ENCODE peak calls at places on chromosome 13, in eight cellular contexts. One of them, this sample, is unnamed.
A peak's percentile ranks its signal among the peaks of the same experiment; 100 is the strongest.

GRCh38 chr13:28792992-28793391 is 27.1 kb upstream of the MTUS2 start:
- DNase-seq in heart left ventricle: no peak
- DNase-seq in A549: no peak
- DNase-seq in astrocyte of the spinal cord: peak; percentile 65
- DNase-seq in left ventricle myocardium inferior: no peak
- DNase-seq in MM.1S: no peak
- DNase-seq in BE2C: no peak
- DNase-seq in ovary: no peak
- DNase-seq in this sample: peak; percentile 76

GRCh38 chr13:24271611-24272451 is 37.5 kb upstream of the C1QTNF9 start:
- DNase-seq in MM.1S: no peak
- DNase-seq in heart left ventricle: peak; percentile 80
- DNase-seq in astrocyte of the spinal cord: peak; percentile 84
- DNase-seq in ovary: peak; percentile 93
- DNase-seq in A549: no peak
- DNase-seq in left ventricle myocardium inferior: peak; percentile 75
- DNase-seq in BE2C: no peak
- DNase-seq in this sample: peak; percentile 77

GRCh38 chr13:31476266-31476665 is 263.1 kb upstream of the RXFP2 start:
- DNase-seq in MM.1S: no peak
- DNase-seq in left ventricle myocardium inferior: no peak
- DNase-seq in BE2C: no peak
- DNase-seq in heart left ventricle: no peak
- DNase-seq in astrocyte of the spinal cord: peak; percentile 79
- DNase-seq in A549: no peak
- DNase-seq in ovary: no peak
- DNase-seq in this sample: peak; percentile 72

GRCh38 chr13:74142257-74142656 is 8.1 kb upstream of the KLF12 start:
- DNase-seq in left ventricle myocardium inferior: no peak
- DNase-seq in A549: no peak
- DNase-seq in ovary: no peak
- DNase-seq in astrocyte of the spinal cord: no peak
- DNase-seq in BE2C: no peak
- DNase-seq in MM.1S: no peak
- DNase-seq in heart left ventricle: no peak
- DNase-seq in this sample: no peak

GRCh38 chr13:108036411-108036810 is 178.9 kb downstream of the LIG4 start:
- DNase-seq in astrocyte of the spinal cord: no peak
- DNase-seq in MM.1S: no peak
- DNase-seq in ovary: no peak
- DNase-seq in BE2C: no peak
- DNase-seq in heart left ventricle: no peak
- DNase-seq in left ventricle myocardium inferior: no peak
- DNase-seq in A549: no peak
- DNase-seq in this sample: no peak

GRCh38 chr13:27770809-27771208 is 21.5 kb upstream of the GSX1 start:
- DNase-seq in A549: peak; percentile 46
- DNase-seq in BE2C: no peak
- DNase-seq in ovary: no peak
- DNase-seq in left ventricle myocardium inferior: no peak
- DNase-seq in heart left ventricle: no peak
- DNase-seq in MM.1S: peak; percentile 52
- DNase-seq in astrocyte of the spinal cord: no peak
- DNase-seq in this sample: peak; percentile 35

GRCh38 chr13:79679334-79679733 is 198.4 kb downstream of the NDFIP2 start:
- DNase-seq in heart left ventricle: peak; percentile 67
- DNase-seq in left ventricle myocardium inferior: peak; percentile 51
- DNase-seq in BE2C: peak; percentile 88
- DNase-seq in ovary: peak; percentile 77
- DNase-seq in A549: peak; percentile 69
- DNase-seq in MM.1S: peak; percentile 62
- DNase-seq in astrocyte of the spinal cord: peak; percentile 77
- DNase-seq in this sample: peak; percentile 82

GRCh38 chr13:30504081-30504480 is 38.3 kb upstream of the HMGB1 start:
- DNase-seq in BE2C: no peak
- DNase-seq in left ventricle myocardium inferior: no peak
- DNase-seq in ovary: no peak
- DNase-seq in heart left ventricle: no peak
- DNase-seq in astrocyte of the spinal cord: no peak
- DNase-seq in MM.1S: peak; percentile 52
- DNase-seq in A549: no peak
- DNase-seq in this sample: peak; percentile 36

GRCh38 chr13:58097831-58098230 is 466.3 kb downstream of the PCDH17 start:
- DNase-seq in astrocyte of the spinal cord: peak; percentile 54
- DNase-seq in MM.1S: no peak
- DNase-seq in A549: no peak
- DNase-seq in ovary: no peak
- DNase-seq in left ventricle myocardium inferior: no peak
- DNase-seq in heart left ventricle: no peak
- DNase-seq in BE2C: no peak
- DNase-seq in this sample: no peak

GRCh38 chr13:81609335-81609734 is 1268.4 kb upstream of the SPRY2 start:
- DNase-seq in left ventricle myocardium inferior: no peak
- DNase-seq in MM.1S: no peak
- DNase-seq in A549: no peak
- DNase-seq in astrocyte of the spinal cord: no peak
- DNase-seq in BE2C: no peak
- DNase-seq in heart left ventricle: no peak
- DNase-seq in ovary: no peak
- DNase-seq in this sample: no peak

GRCh38 chr13:69857188-69857821 is 250.3 kb upstream of the ATXN8OS start:
- DNase-seq in astrocyte of the spinal cord: peak; percentile 56
- DNase-seq in MM.1S: peak; percentile 40
- DNase-seq in ovary: no peak
- DNase-seq in BE2C: no peak
- DNase-seq in heart left ventricle: no peak
- DNase-seq in A549: peak; percentile 50
- DNase-seq in left ventricle myocardium inferior: no peak
- DNase-seq in this sample: peak; percentile 57

DNA sequence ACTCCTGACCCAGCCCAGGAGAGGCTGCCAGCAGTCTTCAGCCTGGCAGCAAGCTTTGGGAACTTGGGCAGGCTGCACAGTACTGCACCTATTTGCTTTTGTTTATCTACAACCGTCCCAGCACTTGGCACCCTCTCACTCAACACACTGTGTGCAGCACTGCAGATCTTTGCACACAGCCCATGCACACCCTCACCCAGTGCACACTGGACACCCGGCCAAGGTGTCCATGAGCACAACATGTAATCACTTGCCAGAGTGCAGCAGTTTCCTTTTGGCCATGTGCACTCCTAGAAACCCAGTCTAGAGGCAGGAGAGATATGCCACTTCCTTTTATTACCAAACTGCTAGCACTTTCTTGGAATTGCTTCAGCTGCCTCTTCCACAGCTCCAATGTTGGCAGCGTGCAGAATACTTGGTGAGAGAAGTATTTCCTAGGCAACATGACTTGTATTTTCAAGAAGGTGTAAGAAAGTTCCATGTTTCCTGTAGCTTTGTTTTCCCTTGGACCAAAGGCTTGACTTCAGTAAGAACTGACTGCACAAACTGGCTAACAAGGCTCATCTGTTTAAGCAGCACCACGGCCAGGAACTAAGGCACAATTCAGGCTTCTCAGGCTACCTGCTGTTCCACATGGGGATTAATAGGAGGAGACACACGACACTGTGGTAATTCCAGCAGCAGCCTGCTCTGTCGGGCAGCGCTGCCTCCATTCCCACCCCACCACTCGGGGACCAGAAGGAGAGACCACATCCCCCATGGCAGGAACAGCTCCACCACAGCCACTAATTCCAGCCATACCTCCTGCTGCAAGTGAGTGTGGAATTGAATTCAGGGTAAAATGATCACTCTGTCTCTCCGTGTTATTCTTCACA is 15.3 kb downstream of the ATP7B start:
- DNase-seq in BE2C: no peak
- DNase-seq in heart left ventricle: peak; percentile 31
- DNase-seq in MM.1S: no peak
- DNase-seq in astrocyte of the spinal cord: peak; percentile 16
- DNase-seq in ovary: no peak
- DNase-seq in A549: no peak
- DNase-seq in left ventricle myocardium inferior: peak; percentile 35
- DNase-seq in this sample: peak; percentile 85
- TF ChIP-seq CTCF in BE2C: no peak
- TF ChIP-seq CTCF in heart left ventricle: no peak
- TF ChIP-seq CTCF in MM.1S: no peak
- TF ChIP-seq CTCF in astrocyte of the spinal cord: no peak
- TF ChIP-seq CTCF in ovary: no peak
- TF ChIP-seq CTCF in A549: no peak
- TF ChIP-seq CTCF in left ventricle myocardium inferior: no peak
- TF ChIP-seq CTCF in this sample: no peak

GRCh38 chr13:99087130-99087953 is 109.5 kb upstream of the DOCK9 start:
- DNase-seq in ovary: peak; percentile 90
- DNase-seq in astrocyte of the spinal cord: peak; percentile 85
- DNase-seq in MM.1S: peak; percentile 94
- DNase-seq in left ventricle myocardium inferior: peak; percentile 91
- DNase-seq in BE2C: peak; percentile 92
- DNase-seq in A549: peak; percentile 86
- DNase-seq in heart left ventricle: peak; percentile 92
- DNase-seq in this sample: peak; percentile 86
- TF ChIP-seq CTCF in ovary: no peak
- TF ChIP-seq CTCF in astrocyte of the spinal cord: peak; percentile 28
- TF ChIP-seq CTCF in MM.1S: peak; percentile 16
- TF ChIP-seq CTCF in left ventricle myocardium inferior: peak; percentile 51
- TF ChIP-seq CTCF in BE2C: peak; percentile 17
- TF ChIP-seq CTCF in A549: no peak
- TF ChIP-seq CTCF in heart left ventricle: peak; percentile 46
- TF ChIP-seq CTCF in this sample: peak; percentile 21

DNA sequence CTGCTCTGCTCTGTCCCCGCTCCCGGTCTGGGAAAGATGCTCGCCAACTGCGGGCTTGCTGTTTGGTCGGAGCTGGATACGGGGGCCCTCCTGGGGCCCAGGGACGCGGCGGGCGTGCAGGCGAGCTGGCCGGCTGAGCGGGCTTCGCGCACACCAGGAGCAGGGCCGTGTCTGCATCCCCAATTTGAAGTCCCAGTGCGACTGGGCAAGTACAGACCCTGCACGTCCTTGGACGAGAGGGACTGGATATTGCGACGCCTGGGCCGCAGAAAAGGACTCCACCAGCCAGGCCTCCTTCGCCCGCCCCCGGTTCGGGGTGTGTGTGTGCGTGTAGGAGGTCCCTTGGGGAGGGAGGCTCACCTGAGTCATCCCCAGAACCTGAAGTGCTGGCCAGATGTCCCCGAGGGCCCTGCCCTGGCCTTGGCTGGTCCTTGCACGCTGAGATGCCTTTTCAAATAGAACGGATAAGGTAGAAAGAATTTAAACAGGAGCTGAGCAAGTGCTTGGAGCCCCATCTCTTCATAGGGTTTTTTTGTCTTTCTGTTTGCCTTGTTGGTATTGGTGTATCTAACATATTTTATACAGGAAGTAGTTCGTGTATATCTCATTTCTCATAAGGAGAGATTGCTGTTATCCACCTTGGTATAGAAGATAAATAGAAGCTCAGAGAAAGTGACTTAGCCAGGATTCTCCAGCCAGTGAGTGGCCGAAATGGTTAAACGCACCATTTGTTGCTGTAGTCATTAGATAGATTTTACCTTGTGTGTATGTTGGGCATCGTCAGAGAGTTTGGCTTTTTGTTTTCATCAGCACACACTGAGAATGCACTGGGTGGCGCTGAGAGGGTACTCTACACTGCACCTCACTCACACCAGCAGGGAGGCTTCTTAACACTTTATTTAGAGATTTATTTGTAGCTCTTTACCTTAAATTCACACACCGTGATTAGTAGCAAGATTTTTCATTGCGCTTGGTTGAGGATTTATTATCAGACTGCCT is 1.1 kb downstream of the NAXD start:
- DNase-seq in astrocyte of the spinal cord: peak; percentile 34
- DNase-seq in heart left ventricle: no peak
- DNase-seq in MM.1S: peak; percentile 21
- DNase-seq in BE2C: no peak
- DNase-seq in ovary: no peak
- DNase-seq in left ventricle myocardium inferior: no peak
- DNase-seq in A549: peak; percentile 36
- DNase-seq in this sample: peak; percentile 85
- TF ChIP-seq CTCF in astrocyte of the spinal cord: no peak
- TF ChIP-seq CTCF in heart left ventricle: no peak
- TF ChIP-seq CTCF in MM.1S: peak; percentile 16
- TF ChIP-seq CTCF in BE2C: peak; percentile 15
- TF ChIP-seq CTCF in ovary: no peak
- TF ChIP-seq CTCF in left ventricle myocardium inferior: no peak
- TF ChIP-seq CTCF in A549: peak; percentile 7
- TF ChIP-seq CTCF in this sample: no peak

DNA sequence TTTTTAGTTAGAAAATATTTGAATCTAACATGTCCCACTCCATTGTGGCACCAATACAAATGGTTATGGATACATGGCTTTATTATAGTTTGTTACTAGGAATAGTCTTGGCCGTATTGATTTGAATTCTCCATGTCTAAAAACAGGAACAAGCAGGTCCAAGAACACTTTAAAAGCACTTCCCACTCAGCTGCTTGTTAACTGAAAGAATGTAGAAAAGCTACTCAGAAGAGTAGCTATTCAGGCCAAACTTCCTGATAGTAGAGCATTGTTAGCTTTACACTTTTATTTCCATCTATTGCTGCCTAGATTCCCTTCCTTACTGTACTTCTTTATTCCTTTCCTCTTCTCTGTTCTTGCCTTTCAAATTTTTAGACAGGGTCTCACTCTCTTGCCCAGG is 6.9 kb downstream of the PIBF1 start:
- DNase-seq in left ventricle myocardium inferior: no peak
- DNase-seq in A549: no peak
- DNase-seq in astrocyte of the spinal cord: no peak
- DNase-seq in BE2C: no peak
- DNase-seq in MM.1S: no peak
- DNase-seq in heart left ventricle: no peak
- DNase-seq in ovary: no peak
- DNase-seq in this sample: no peak
- TF ChIP-seq CTCF in left ventricle myocardium inferior: no peak
- TF ChIP-seq CTCF in A549: no peak
- TF ChIP-seq CTCF in astrocyte of the spinal cord: no peak
- TF ChIP-seq CTCF in BE2C: no peak
- TF ChIP-seq CTCF in MM.1S: no peak
- TF ChIP-seq CTCF in heart left ventricle: no peak
- TF ChIP-seq CTCF in ovary: no peak
- TF ChIP-seq CTCF in this sample: no peak

DNA sequence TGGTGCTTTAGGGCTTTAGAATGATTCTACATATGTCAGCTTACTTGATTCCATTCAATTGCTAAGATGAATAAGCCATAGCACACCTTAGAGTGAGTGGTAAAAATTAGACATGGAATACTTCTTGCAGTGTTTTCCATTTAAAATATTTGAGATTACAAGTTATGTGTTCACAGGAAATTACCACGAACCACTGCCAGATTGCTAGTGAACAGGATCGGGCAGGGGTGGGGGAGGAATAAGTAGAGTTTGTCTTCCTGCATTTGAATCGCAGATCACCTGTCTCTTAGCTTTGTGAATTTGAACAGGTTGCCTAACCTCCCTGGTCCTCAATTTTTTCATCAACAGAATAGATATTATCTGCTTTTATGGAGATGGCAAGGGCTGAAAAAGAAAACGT is 124.6 kb downstream of the GGACT start:
- DNase-seq in A549: no peak
- DNase-seq in BE2C: no peak
- DNase-seq in heart left ventricle: no peak
- DNase-seq in MM.1S: no peak
- DNase-seq in astrocyte of the spinal cord: no peak
- DNase-seq in left ventricle myocardium inferior: no peak
- DNase-seq in ovary: no peak
- DNase-seq in this sample: no peak
- TF ChIP-seq CTCF in A549: no peak
- TF ChIP-seq CTCF in BE2C: no peak
- TF ChIP-seq CTCF in heart left ventricle: no peak
- TF ChIP-seq CTCF in MM.1S: no peak
- TF ChIP-seq CTCF in astrocyte of the spinal cord: no peak
- TF ChIP-seq CTCF in left ventricle myocardium inferior: no peak
- TF ChIP-seq CTCF in ovary: no peak
- TF ChIP-seq CTCF in this sample: no peak

This sample was measured in cardiac fibroblast.